ENCODE peak calls at places on chromosomes 4 and X, in eight cellular contexts. U is GM20000, K is psoas muscle, X is GM23338, I is neural crest cell, L is stomach, M is hepatocyte, Z is mammary epithelial cell. F is an unnamed sample.
A peak's percentile ranks its signal among the peaks of the same experiment; 100 is the strongest.

GRCh38 chr4:36138221-36138620 is 106.1 kb downstream of the ARAP2 start:
- DNase-seq in U (no peak), K (no peak), X (no peak), I (no peak), L (no peak), M (no peak), Z (peak; percentile 70), F (no peak)

GRCh38 chrX:115560211-115560977 is 580 bp upstream of the PLS3 start:
- DNase-seq in U (no peak), K (no peak), X (no peak), I (no peak), L (no peak), M (peak; percentile 79), Z (peak; percentile 81), F (no peak)

GRCh38 chr4:139886798-139887197 is 221.2 kb downstream of the MGST2 start:
- DNase-seq in U (no peak), K (no peak), X (no peak), I (no peak), L (no peak), M (no peak), Z (no peak), F (no peak)

GRCh38 chrX:15301924-15302323 is 13.5 kb downstream of the ASB11 start:
- DNase-seq in U (no peak), K (peak; percentile 82), X (no peak), I (no peak), L (no peak), M (peak; percentile 59), Z (peak; percentile 42), F (peak; percentile 36)

GRCh38 chrX:123738378-123738955 is 5.6 kb upstream of the THOC2 start:
- DNase-seq in U (no peak), K (no peak), X (no peak), I (no peak), L (no peak), M (no peak), Z (no peak), F (no peak)

GRCh38 chr4:185689407-185689806 is 122.6 kb downstream of the SORBS2 start:
- DNase-seq in U (no peak), K (no peak), X (no peak), I (no peak), L (no peak), M (no peak), Z (no peak), F (no peak)

GRCh38 chrX:87403551-87403950 is 114.1 kb upstream of the KLHL4 start:
- DNase-seq in U (no peak), K (no peak), X (no peak), I (no peak), L (no peak), M (no peak), Z (no peak), F (no peak)

GRCh38 chr4:48698029-48698901 is 81.8 kb downstream of the FRYL start:
- DNase-seq in U (no peak), K (no peak), X (no peak), I (no peak), L (peak; percentile 69), M (peak; percentile 76), Z (peak; percentile 94), F (no peak)

GRCh38 chr4:97359826-97360225 is 783.5 kb downstream of the STPG2 start:
- DNase-seq in U (no peak), K (no peak), X (no peak), I (no peak), L (no peak), M (no peak), Z (no peak), F (no peak)

GRCh38 chrX:150587585-150588503 is 19.4 kb downstream of the MTM1 start:
- DNase-seq in U (peak; percentile 7), K (no peak), X (no peak), I (no peak), L (no peak), M (no peak), Z (no peak), F (peak; percentile 68)

GRCh38 chr4:70280567-70280966 is 38.2 kb downstream of the CSN3 start:
- DNase-seq in U (no peak), K (no peak), X (no peak), I (no peak), L (no peak), M (no peak), Z (no peak), F (no peak)

GRCh38 chr4:87122252-87122651 is 98.2 kb downstream of the KLHL8 start:
- DNase-seq in U (no peak), K (peak; percentile 66), X (no peak), I (no peak), L (no peak), M (no peak), Z (peak; percentile 73), F (no peak)

GRCh38 chrX:86910027-86910426 is 607.6 kb upstream of the KLHL4 start:
- DNase-seq in U (no peak), K (no peak), X (no peak), I (no peak), L (no peak), M (no peak), Z (no peak), F (no peak)

GRCh38 chr4:87057835-87058234 is 123.0 kb downstream of the AFF1 start:
- DNase-seq in U (no peak), K (no peak), X (no peak), I (no peak), L (no peak), M (no peak), Z (no peak), F (no peak)

GRCh38 chrX:54928876-54929275 is 8.3 kb downstream of the TRO start:
- DNase-seq in U (no peak), K (no peak), X (no peak), I (no peak), L (no peak), M (peak; percentile 1), Z (no peak), F (no peak)

GRCh38 chr4:123651536-123652175 is 255.1 kb downstream of the SPRY1 start:
- DNase-seq in U (no peak), K (no peak), X (no peak), I (no peak), L (no peak), M (no peak), Z (no peak), F (no peak)

GRCh38 chrX:111854778-111855490 is 21.0 kb upstream of the TRPC5OS start:
- DNase-seq in U (no peak), K (no peak), X (peak; percentile 51), I (no peak), L (no peak), M (peak; percentile 54), Z (peak; percentile 17), F (no peak)

GRCh38 chr4:174211611-174212044 is 71.8 kb downstream of the FBXO8 start:
- DNase-seq in U (no peak), K (no peak), X (no peak), I (no peak), L (no peak), M (no peak), Z (no peak), F (no peak)

GRCh38 chr4:164438321-164438720 is 315.6 kb upstream of the SMIM31 start:
- DNase-seq in U (no peak), K (no peak), X (no peak), I (no peak), L (no peak), M (no peak), Z (peak; percentile 66), F (no peak)

DNA sequence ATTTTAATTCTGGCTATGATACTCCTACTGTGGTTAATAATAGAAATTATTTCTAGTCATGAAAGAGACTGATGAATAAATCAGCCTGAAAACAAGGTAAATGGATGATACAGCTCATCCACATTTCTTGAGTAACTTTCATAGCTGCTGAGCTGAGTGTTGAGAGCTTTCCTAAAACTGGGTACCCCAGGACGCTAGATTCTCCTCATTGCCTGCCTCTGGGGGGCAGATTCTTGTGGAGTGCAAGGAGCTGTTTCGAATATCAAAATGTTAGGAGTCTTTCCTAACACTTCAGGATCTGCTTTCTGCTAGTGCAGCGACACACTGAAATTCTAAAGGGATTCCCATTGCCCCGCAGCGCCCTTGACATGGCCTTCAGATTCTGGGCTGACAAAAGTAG is 2.1 kb downstream of the MND1 start:
- DNase-seq in U (no peak), K (no peak), X (peak; percentile 60), I (no peak), L (no peak), M (no peak), Z (no peak), F (no peak)
- TF ChIP-seq CTCF in U (no peak), K (no peak), X (peak; percentile 50), I (no peak), L (no peak), M (no peak), Z (peak; percentile 12), F (no peak)

DNA sequence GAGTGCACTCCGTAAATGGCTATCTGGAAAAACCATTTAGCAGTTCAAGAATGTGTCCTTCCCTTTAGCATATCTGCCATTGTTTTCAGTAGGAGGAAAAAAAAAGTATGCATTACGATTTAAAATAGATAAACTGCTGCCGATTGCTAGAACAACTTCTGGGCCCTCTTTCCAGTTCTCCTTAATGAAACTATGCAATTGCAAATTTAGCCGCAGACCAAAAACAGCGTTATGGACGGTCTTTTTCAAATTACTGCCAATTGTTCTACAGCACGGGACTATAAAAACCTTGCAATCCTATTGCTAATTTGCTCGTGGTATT is 1.3 kb upstream of the CAMK2D start:
- DNase-seq in U (no peak), K (no peak), X (no peak), I (no peak), L (no peak), M (no peak), Z (no peak), F (no peak)
- TF ChIP-seq CTCF in U (no peak), K (no peak), X (no peak), I (peak; percentile 24), L (no peak), M (no peak), Z (no peak), F (no peak)

GRCh38 chr4:100369871-100370270 is 148.0 kb downstream of the EMCN start:
- DNase-seq in U (no peak), K (no peak), X (no peak), I (no peak), L (no peak), M (no peak), Z (no peak), F (no peak)

GRCh38 chr4:100362363-100362762 is 155.5 kb downstream of the EMCN start:
- DNase-seq in U (no peak), K (no peak), X (no peak), I (no peak), L (no peak), M (no peak), Z (peak; percentile 48), F (no peak)

GRCh38 chr4:100367451-100367850 is 150.4 kb downstream of the EMCN start:
- DNase-seq in U (no peak), K (no peak), X (no peak), I (no peak), L (no peak), M (no peak), Z (no peak), F (no peak)

GRCh38 chr4:100361336-100361735 is 156.5 kb downstream of the EMCN start:
- DNase-seq in U (no peak), K (no peak), X (no peak), I (no peak), L (no peak), M (no peak), Z (no peak), F (no peak)

GRCh38 chr4:100366213-100366612 is 151.6 kb downstream of the EMCN start:
- DNase-seq in U (no peak), K (no peak), X (peak; percentile 34), I (no peak), L (no peak), M (no peak), Z (peak; percentile 23), F (no peak)
- TF ChIP-seq CTCF in U (no peak), K (no peak), X (no peak), I (no peak), L (no peak), M (no peak), Z (no peak), F (no peak)

GRCh38 chr4:125314676-125315570 is at the start of gene FAT4:
- DNase-seq in U (peak; percentile 75), K (peak; percentile 97), X (peak; percentile 94), I (peak; percentile 81), L (peak; percentile 86), M (peak; percentile 96), Z (peak; percentile 94), F (peak; percentile 54)
- TF ChIP-seq CTCF in U (no peak), K (peak; percentile 17), X (peak; percentile 11), I (no peak), L (no peak), M (peak; percentile 20), Z (peak; percentile 2), F (no peak)

F was measured in activated CD8-positive, alpha-beta T cell treated with anti-CD3 and anti-CD28 coated beads for 36 hours.